ENCODE peak calls at places on chromosomes 11 and 22, in four cellular contexts. One of them, this sample, is unnamed.

GRCh38 chr11:35418282-35418846 is 994 bp downstream of the SLC1A2 start:
- DNase-seq in left ventricle myocardium inferior: no peak
- DNase-seq in H9: peak; percentile 72
- DNase-seq in stimulated activated CD4-positive, alpha-beta T cell treated with anti-CD3 and anti-CD28 coated beads, Interleukin-2, amount 100 ng/mL, for 48 hours: no peak
- DNase-seq in this sample: no peak

GRCh38 chr11:125393331-125393730 is 102.7 kb downstream of the FEZ1 start:
- DNase-seq in left ventricle myocardium inferior: no peak
- DNase-seq in H9: no peak
- DNase-seq in stimulated activated CD4-positive, alpha-beta T cell treated with anti-CD3 and anti-CD28 coated beads, Interleukin-2, amount 100 ng/mL, for 48 hours: no peak
- DNase-seq in this sample: no peak

GRCh38 chr11:66332371-66333219 is 3.6 kb downstream of the RIN1 start:
- DNase-seq in left ventricle myocardium inferior: no peak
- DNase-seq in H9: no peak
- DNase-seq in stimulated activated CD4-positive, alpha-beta T cell treated with anti-CD3 and anti-CD28 coated beads, Interleukin-2, amount 100 ng/mL, for 48 hours: no peak
- DNase-seq in this sample: peak; percentile 57

GRCh38 chr11:72798361-72798760 is 4.5 kb upstream of the STARD10 start:
- DNase-seq in left ventricle myocardium inferior: no peak
- DNase-seq in H9: peak; percentile 73
- DNase-seq in stimulated activated CD4-positive, alpha-beta T cell treated with anti-CD3 and anti-CD28 coated beads, Interleukin-2, amount 100 ng/mL, for 48 hours: no peak
- DNase-seq in this sample: no peak

GRCh38 chr11:125175166-125175565 is 10.6 kb downstream of the PKNOX2 start:
- DNase-seq in left ventricle myocardium inferior: no peak
- DNase-seq in H9: no peak
- DNase-seq in stimulated activated CD4-positive, alpha-beta T cell treated with anti-CD3 and anti-CD28 coated beads, Interleukin-2, amount 100 ng/mL, for 48 hours: no peak
- DNase-seq in this sample: no peak

GRCh38 chr22:50502096-50502495 is 5.4 kb downstream of the LMF2 start:
- DNase-seq in left ventricle myocardium inferior: no peak
- DNase-seq in H9: peak; percentile 15
- DNase-seq in stimulated activated CD4-positive, alpha-beta T cell treated with anti-CD3 and anti-CD28 coated beads, Interleukin-2, amount 100 ng/mL, for 48 hours: no peak
- DNase-seq in this sample: no peak

GRCh38 chr11:92057849-92058442 is 166.7 kb upstream of the FAT3 start:
- DNase-seq in left ventricle myocardium inferior: no peak
- DNase-seq in H9: no peak
- DNase-seq in stimulated activated CD4-positive, alpha-beta T cell treated with anti-CD3 and anti-CD28 coated beads, Interleukin-2, amount 100 ng/mL, for 48 hours: no peak
- DNase-seq in this sample: no peak

GRCh38 chr11:723120-723883 is 17.3 kb downstream of the EPS8L2 start:
- DNase-seq in left ventricle myocardium inferior: no peak
- DNase-seq in H9: peak; percentile 38
- DNase-seq in stimulated activated CD4-positive, alpha-beta T cell treated with anti-CD3 and anti-CD28 coated beads, Interleukin-2, amount 100 ng/mL, for 48 hours: no peak
- DNase-seq in this sample: no peak

GRCh38 chr11:111064118-111064517 is 181.4 kb upstream of the POU2AF2 start:
- DNase-seq in left ventricle myocardium inferior: no peak
- DNase-seq in H9: no peak
- DNase-seq in stimulated activated CD4-positive, alpha-beta T cell treated with anti-CD3 and anti-CD28 coated beads, Interleukin-2, amount 100 ng/mL, for 48 hours: no peak
- DNase-seq in this sample: peak; percentile 3

GRCh38 chr22:42396621-42397331 is 35.4 kb downstream of the NFAM1 start:
- DNase-seq in left ventricle myocardium inferior: no peak
- DNase-seq in H9: no peak
- DNase-seq in stimulated activated CD4-positive, alpha-beta T cell treated with anti-CD3 and anti-CD28 coated beads, Interleukin-2, amount 100 ng/mL, for 48 hours: no peak
- DNase-seq in this sample: no peak

GRCh38 chr11:61814958-61815789 is 1.6 kb downstream of the FADS1 start:
- DNase-seq in left ventricle myocardium inferior: peak; percentile 98
- DNase-seq in H9: peak; percentile 99
- DNase-seq in stimulated activated CD4-positive, alpha-beta T cell treated with anti-CD3 and anti-CD28 coated beads, Interleukin-2, amount 100 ng/mL, for 48 hours: no peak
- DNase-seq in this sample: peak; percentile 93

GRCh38 chr11:68686486-68686885 is 2.1 kb downstream of the GAL start:
- DNase-seq in left ventricle myocardium inferior: no peak
- DNase-seq in H9: no peak
- DNase-seq in stimulated activated CD4-positive, alpha-beta T cell treated with anti-CD3 and anti-CD28 coated beads, Interleukin-2, amount 100 ng/mL, for 48 hours: no peak
- DNase-seq in this sample: peak; percentile 47

GRCh38 chr11:44797886-44798683 is 71.3 kb downstream of the TSPAN18 start:
- DNase-seq in left ventricle myocardium inferior: no peak
- DNase-seq in H9: peak; percentile 70
- DNase-seq in stimulated activated CD4-positive, alpha-beta T cell treated with anti-CD3 and anti-CD28 coated beads, Interleukin-2, amount 100 ng/mL, for 48 hours: no peak
- DNase-seq in this sample: no peak

GRCh38 chr22:20299736-20300136 is 20.1 kb downstream of the DGCR6L start:
- DNase-seq in left ventricle myocardium inferior: peak; percentile 22
- DNase-seq in H9: no peak
- DNase-seq in stimulated activated CD4-positive, alpha-beta T cell treated with anti-CD3 and anti-CD28 coated beads, Interleukin-2, amount 100 ng/mL, for 48 hours: no peak
- DNase-seq in this sample: no peak